ENCODE peak calls at places on chromosomes 4 and X, in five cellular contexts. One of them, this sample, is unnamed.

GRCh38 chrX:80432441-80432840 is 12.2 kb downstream of the TENT5D start:
- DNase-seq in lower leg skin: no peak
- DNase-seq in fibroblast of lung: no peak
- DNase-seq in chondrocyte: no peak
- DNase-seq in A549: no peak
- DNase-seq in this sample: no peak

GRCh38 chr4:7924163-7924562 is 15.5 kb downstream of the AFAP1 start:
- DNase-seq in chondrocyte: no peak
- DNase-seq in fibroblast of lung: no peak
- DNase-seq in lower leg skin: no peak
- DNase-seq in A549: no peak
- DNase-seq in this sample: no peak

GRCh38 chr4:74793757-74794340 is 474 bp downstream of the BTC start:
- DNase-seq in fibroblast of lung: peak
- DNase-seq in chondrocyte: no peak
- DNase-seq in A549: peak
- DNase-seq in lower leg skin: peak
- DNase-seq in this sample: no peak

GRCh38 chrX:47093248-47093647 is 15.0 kb downstream of the RGN start:
- DNase-seq in chondrocyte: no peak
- DNase-seq in lower leg skin: no peak
- DNase-seq in fibroblast of lung: peak
- DNase-seq in A549: peak
- DNase-seq in this sample: peak

GRCh38 chr4:78004270-78004669 is 52.9 kb upstream of the FRAS1 start:
- DNase-seq in lower leg skin: no peak
- DNase-seq in A549: no peak
- DNase-seq in chondrocyte: no peak
- DNase-seq in fibroblast of lung: peak
- DNase-seq in this sample: peak

GRCh38 chrX:119541188-119541587 is 24.0 kb downstream of the STEEP1 start:
- DNase-seq in A549: peak
- DNase-seq in lower leg skin: no peak
- DNase-seq in fibroblast of lung: peak
- DNase-seq in chondrocyte: no peak
- DNase-seq in this sample: peak

GRCh38 chr4:36006226-36006625 is 238.1 kb downstream of the ARAP2 start:
- DNase-seq in chondrocyte: no peak
- DNase-seq in fibroblast of lung: peak
- DNase-seq in A549: peak
- DNase-seq in lower leg skin: no peak
- DNase-seq in this sample: no peak

GRCh38 chr4:2074588-2074987 is 15.5 kb downstream of the NAT8L start:
- DNase-seq in lower leg skin: no peak
- DNase-seq in chondrocyte: peak
- DNase-seq in A549: no peak
- DNase-seq in fibroblast of lung: no peak
- DNase-seq in this sample: no peak

GRCh38 chr4:39285111-39285795 is 80.9 kb downstream of the RFC1 start:
- DNase-seq in chondrocyte: no peak
- DNase-seq in lower leg skin: no peak
- DNase-seq in A549: no peak
- DNase-seq in fibroblast of lung: no peak
- DNase-seq in this sample: no peak

GRCh38 chr4:168039593-168039992 is 52.7 kb upstream of the ANXA10 start:
- DNase-seq in chondrocyte: no peak
- DNase-seq in A549: no peak
- DNase-seq in fibroblast of lung: no peak
- DNase-seq in lower leg skin: no peak
- DNase-seq in this sample: no peak
- TF ChIP-seq CTCF in chondrocyte: no peak
- TF ChIP-seq CTCF in A549: no peak
- TF ChIP-seq CTCF in fibroblast of lung: no peak
- TF ChIP-seq CTCF in lower leg skin: no peak
- TF ChIP-seq CTCF in this sample: no peak

DNA sequence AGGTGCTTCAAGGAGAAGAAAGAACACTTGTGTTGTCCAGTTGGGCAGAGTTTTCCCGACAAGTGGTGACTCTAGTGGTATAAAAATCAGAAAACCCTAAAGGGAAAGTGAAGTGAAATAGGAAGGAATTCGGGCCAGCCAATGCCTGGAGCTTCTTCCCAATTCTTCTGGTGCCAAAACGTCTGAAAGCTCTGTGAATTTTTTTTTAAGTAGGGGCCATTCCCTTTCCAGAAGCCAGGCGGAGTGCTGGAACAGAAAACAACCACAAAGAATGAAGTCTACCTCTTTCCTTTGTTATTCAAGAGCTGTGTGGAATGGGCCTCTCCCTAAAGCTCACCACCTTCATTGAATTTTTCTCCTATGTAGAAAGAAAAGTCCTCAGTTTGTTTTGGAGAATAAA is 43.1 kb upstream of the PPARGC1A start:
- DNase-seq in chondrocyte: no peak
- DNase-seq in A549: no peak
- DNase-seq in lower leg skin: no peak
- DNase-seq in fibroblast of lung: peak
- DNase-seq in this sample: no peak
- TF ChIP-seq CTCF in chondrocyte: peak
- TF ChIP-seq CTCF in A549: no peak
- TF ChIP-seq CTCF in lower leg skin: no peak
- TF ChIP-seq CTCF in fibroblast of lung: peak
- TF ChIP-seq CTCF in this sample: peak

GRCh38 chrX:2478546-2479419 is 22.0 kb downstream of the DHRSX start:
- DNase-seq in chondrocyte: peak
- DNase-seq in lower leg skin: no peak
- DNase-seq in fibroblast of lung: no peak
- DNase-seq in A549: peak
- DNase-seq in this sample: no peak
- TF ChIP-seq CTCF in chondrocyte: no peak
- TF ChIP-seq CTCF in lower leg skin: no peak
- TF ChIP-seq CTCF in fibroblast of lung: no peak
- TF ChIP-seq CTCF in A549: no peak
- TF ChIP-seq CTCF in this sample: no peak

DNA sequence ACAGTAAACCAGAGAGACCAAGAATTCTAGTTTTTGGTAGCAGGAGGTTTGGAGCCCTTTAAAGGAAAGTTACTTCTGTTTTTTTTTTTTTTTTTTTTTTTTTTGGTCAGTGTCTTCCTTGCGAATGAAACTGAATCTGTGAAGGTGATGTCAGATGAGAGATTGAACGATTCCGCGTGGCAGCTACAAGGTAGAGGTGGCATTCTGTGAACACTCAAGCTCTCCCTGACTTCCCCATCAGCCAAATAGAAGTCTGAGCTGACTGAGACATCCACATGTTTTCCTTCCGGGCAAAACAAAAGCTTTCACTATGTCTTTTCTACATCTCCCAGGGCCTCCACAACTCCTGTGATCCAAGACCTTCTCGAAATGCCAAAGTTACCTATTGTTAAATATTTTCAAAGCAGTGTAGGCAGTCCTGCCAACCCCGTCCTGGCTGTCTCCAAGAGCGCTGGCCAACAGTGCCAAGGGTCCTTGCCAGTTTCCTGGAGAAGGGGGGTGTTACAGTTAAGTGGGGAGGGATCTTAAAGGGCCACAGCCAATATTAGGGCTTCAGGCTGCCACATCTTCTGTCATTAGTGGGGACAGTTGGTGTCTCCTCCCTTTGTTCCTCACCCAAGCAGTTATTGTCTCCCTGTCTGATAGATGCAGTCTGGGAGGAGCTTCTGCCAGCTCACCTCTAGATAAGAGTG is 102.9 kb upstream of the SLC34A2 start:
- DNase-seq in lower leg skin: no peak
- DNase-seq in A549: peak
- DNase-seq in chondrocyte: no peak
- DNase-seq in fibroblast of lung: no peak
- DNase-seq in this sample: no peak
- TF ChIP-seq CTCF in lower leg skin: no peak
- TF ChIP-seq CTCF in A549: no peak
- TF ChIP-seq CTCF in chondrocyte: no peak
- TF ChIP-seq CTCF in fibroblast of lung: no peak
- TF ChIP-seq CTCF in this sample: no peak

DNA sequence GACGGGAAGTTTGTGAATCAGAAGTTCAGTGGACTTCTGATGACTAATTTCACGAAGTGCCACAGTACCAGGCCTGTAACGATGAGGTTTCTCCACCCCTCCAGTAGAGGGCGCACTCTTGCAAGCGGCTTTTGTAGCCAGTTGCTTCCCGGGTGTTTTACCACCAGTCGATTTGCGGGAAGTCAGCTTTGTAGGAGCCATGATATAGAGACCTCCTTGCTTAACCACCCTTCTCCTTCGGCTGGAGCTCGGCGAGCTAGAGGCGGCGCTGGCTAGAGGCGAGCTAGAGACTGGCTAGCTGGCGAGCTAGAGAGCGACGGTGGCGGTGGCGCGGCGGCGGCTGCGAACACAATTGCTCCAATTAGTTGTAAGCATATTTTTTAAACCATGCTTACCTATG is 72.0 kb downstream of the IL1RAPL1 start:
- DNase-seq in A549: peak
- DNase-seq in fibroblast of lung: no peak
- DNase-seq in chondrocyte: no peak
- DNase-seq in lower leg skin: no peak
- DNase-seq in this sample: no peak
- TF ChIP-seq CTCF in A549: no peak
- TF ChIP-seq CTCF in fibroblast of lung: no peak
- TF ChIP-seq CTCF in chondrocyte: peak
- TF ChIP-seq CTCF in lower leg skin: no peak
- TF ChIP-seq CTCF in this sample: no peak

DNA sequence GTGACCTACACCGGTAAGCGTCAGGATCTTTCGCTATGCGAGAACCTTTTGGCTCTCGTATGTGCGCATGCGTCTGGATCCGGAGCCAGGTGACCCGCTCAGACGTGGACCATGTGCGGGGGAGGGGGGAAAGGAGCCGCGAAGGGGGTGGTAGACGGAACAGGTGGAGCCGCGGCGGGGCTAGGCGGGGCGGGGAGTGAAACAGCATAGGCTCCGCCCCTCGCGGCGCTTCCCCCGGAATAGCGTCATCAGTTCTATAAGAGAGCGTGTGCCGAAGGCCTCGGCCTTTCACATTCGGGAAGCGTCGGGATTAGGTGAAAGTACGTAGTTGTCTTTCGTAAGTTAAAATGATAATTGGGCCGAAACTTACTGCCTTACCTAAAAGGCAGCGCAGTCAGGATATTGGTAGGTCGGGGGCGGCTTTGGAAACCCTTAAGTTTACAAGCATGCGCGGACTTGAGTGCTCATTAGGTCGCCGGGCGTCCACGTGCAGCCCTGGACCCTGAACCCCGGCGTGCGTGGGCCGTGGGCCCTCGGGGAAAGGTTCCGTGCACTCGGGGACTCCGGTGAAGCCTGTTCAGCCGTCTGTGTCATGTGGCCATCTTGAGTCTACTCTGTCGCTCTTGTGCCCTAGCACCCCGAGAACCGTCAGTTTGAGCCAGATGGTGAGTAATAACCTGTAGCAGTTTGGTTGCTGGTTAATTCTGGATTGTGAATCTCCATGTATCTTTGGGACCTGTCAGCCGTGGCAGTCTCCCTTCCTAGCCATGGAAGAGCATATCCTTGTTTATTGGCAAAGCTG is 74.1 kb downstream of the PRSS12 start:
- DNase-seq in chondrocyte: peak
- DNase-seq in A549: peak
- DNase-seq in fibroblast of lung: peak
- DNase-seq in lower leg skin: peak
- DNase-seq in this sample: peak
- TF ChIP-seq CTCF in chondrocyte: peak
- TF ChIP-seq CTCF in A549: no peak
- TF ChIP-seq CTCF in fibroblast of lung: no peak
- TF ChIP-seq CTCF in lower leg skin: no peak
- TF ChIP-seq CTCF in this sample: no peak

DNA sequence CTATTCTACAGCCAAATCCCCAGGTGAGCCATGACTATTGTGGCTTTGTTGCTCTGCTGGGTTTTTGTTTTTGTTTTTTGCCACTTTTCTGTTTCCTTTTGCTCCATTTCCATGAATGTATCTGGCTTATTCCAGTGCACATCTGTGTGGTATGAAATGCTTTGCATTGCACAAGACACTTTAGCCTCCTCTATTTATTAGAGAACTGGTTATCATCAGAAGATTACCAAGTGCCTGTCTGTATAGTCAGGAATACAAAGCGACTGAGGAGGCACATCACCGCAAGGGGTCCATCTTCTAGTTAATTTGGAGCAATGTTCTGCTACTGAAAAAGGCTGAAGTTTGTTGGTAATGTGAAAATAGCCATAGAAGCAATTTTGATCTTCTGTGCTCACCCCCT is 120.8 kb downstream of the DCLK2 start:
- DNase-seq in fibroblast of lung: no peak
- DNase-seq in lower leg skin: no peak
- DNase-seq in chondrocyte: no peak
- DNase-seq in A549: no peak
- DNase-seq in this sample: no peak
- TF ChIP-seq CTCF in fibroblast of lung: no peak
- TF ChIP-seq CTCF in lower leg skin: no peak
- TF ChIP-seq CTCF in chondrocyte: no peak
- TF ChIP-seq CTCF in A549: no peak
- TF ChIP-seq CTCF in this sample: no peak